ENCODE peak calls at places on chromosomes 12 and 14, in ten cellular contexts. V, E, T, C, X, N, K, J, Y and D are unnamed samples.
A peak's percentile ranks its signal among the peaks of the same experiment; 100 is the strongest.

GRCh38 chr12:42698213-42698612 is 108.7 kb upstream of the PRICKLE1 start:
- DNase-seq in V (peak; percentile 72), E (no peak), T (no peak), C (peak; percentile 51), X (peak; percentile 81), N (peak; percentile 96), K (no peak), J (no peak), Y (peak; percentile 83), D (no peak)

GRCh38 chr12:132430838-132431826 is 58.8 kb upstream of the FBRSL1 start:
- DNase-seq in V (no peak), E (no peak), T (no peak), C (no peak), X (no peak), N (no peak), K (peak; percentile 82), J (no peak), Y (no peak), D (no peak)

GRCh38 chr12:1533602-1534304 is 60.6 kb downstream of the FBXL14 start:
- DNase-seq in V (no peak), E (no peak), T (no peak), C (no peak), X (peak; percentile 30), N (peak; percentile 44), K (no peak), J (no peak), Y (peak; percentile 41), D (no peak)

GRCh38 chr12:100503228-100503628 is 29.6 kb downstream of the NR1H4 start:
- DNase-seq in V (no peak), E (no peak), T (no peak), C (no peak), X (no peak), N (no peak), K (no peak), J (no peak), Y (no peak), D (no peak)

GRCh38 chr12:34126805-34127204 is 104.5 kb downstream of the ALG10 start:
- DNase-seq in V (no peak), E (no peak), T (no peak), C (no peak), X (no peak), N (no peak), K (no peak), J (no peak), Y (no peak), D (no peak)

GRCh38 chr14:54603362-54603761 is 36.4 kb downstream of the SAMD4A start:
- DNase-seq in V (peak; percentile 57), E (no peak), T (no peak), C (no peak), X (peak; percentile 76), N (peak; percentile 85), K (no peak), J (no peak), Y (peak; percentile 30), D (no peak)

GRCh38 chr14:60861545-60862147 is 119.2 kb downstream of the TRMT5 start:
- DNase-seq in V (no peak), E (no peak), T (no peak), C (no peak), X (peak; percentile 13), N (no peak), K (no peak), J (no peak), Y (no peak), D (no peak)

GRCh38 chr12:123131879-123132402 is 18.9 kb downstream of the PITPNM2 start:
- DNase-seq in V (no peak), E (peak; percentile 53), T (no peak), C (no peak), X (no peak), N (no peak), K (no peak), J (peak; percentile 75), Y (no peak), D (peak; percentile 63)

GRCh38 chr12:64810831-64811230 is 13.6 kb upstream of the TBC1D30 start:
- DNase-seq in V (peak; percentile 52), E (no peak), T (no peak), C (no peak), X (no peak), N (peak; percentile 35), K (no peak), J (no peak), Y (no peak), D (no peak)

GRCh38 chr14:101827286-101827685 is 65.8 kb downstream of the PPP2R5C start:
- DNase-seq in V (peak; percentile 76), E (no peak), T (no peak), C (no peak), X (no peak), N (peak; percentile 16), K (no peak), J (no peak), Y (no peak), D (no peak)

GRCh38 chr12:46124132-46124847 is 133.9 kb upstream of the SCAF11 start:
- DNase-seq in V (peak; percentile 20), E (no peak), T (no peak), C (no peak), X (peak; percentile 34), N (peak; percentile 3), K (no peak), J (no peak), Y (no peak), D (no peak)

GRCh38 chr12:46126050-46126727 is 135.8 kb upstream of the SCAF11 start:
- DNase-seq in V (no peak), E (peak; percentile 23), T (no peak), C (no peak), X (no peak), N (no peak), K (no peak), J (no peak), Y (no peak), D (no peak)

DNA sequence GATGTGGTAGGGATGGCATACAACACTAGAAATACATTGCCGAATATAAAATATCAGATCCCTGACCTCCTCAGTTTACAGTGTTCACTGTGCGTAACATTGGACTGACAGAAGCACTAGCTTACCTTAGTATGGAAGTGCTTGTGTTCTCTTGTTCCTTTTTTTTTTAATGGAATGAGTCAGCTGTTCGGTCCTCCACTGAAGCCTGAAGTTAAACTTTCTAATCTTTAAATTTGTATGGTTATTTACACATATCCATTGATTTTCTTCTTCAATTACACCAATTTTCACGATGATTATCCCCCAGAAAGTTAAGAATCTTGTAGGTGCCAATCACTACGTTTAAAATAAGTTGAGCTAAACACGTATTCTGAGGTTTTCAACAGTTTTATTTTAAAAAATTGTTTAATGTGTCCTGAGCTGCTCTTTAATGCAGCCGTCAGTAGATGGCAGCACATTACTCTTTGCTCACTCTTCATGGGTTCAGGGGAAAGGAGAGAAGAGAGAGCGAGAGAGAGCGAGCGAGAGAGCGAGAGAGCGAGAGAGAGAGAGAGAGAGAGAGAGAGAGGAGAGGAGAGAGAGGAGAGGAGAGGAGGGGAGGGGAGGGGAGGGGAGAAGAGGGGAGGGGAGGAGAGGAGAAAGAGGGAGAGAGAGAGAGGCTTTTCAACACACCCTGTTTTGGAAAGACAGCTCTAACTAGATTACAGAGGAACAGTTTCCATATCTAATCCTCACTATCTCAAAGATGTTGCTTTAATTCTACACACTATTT is 134.7 kb upstream of the SCAF11 start:
- DNase-seq in V (peak; percentile 82), E (peak; percentile 35), T (no peak), C (peak; percentile 35), X (peak; percentile 93), N (peak; percentile 86), K (peak; percentile 18), J (peak; percentile 41), Y (peak; percentile 92), D (no peak)
- H3K4me3 ChIP-seq in V (peak overlapping the region; percentile 30), E (no peak overlapping the region), T (no peak overlapping the region), C (peak overlapping the region; percentile 24), X (peak overlapping the region; percentile 34), N (peak overlapping the region; percentile 25), K (no peak overlapping the region), J (no peak overlapping the region), Y (peak overlapping the region; percentile 18), D (no peak overlapping the region)

GRCh38 chr14:22386924-22387775 is 201.9 kb downstream of the DAD1 start:
- DNase-seq in V (peak; percentile 80), E (peak; percentile 66), T (no peak), C (peak; percentile 68), X (peak; percentile 87), N (peak; percentile 72), K (peak; percentile 84), J (peak; percentile 53), Y (peak; percentile 94), D (peak; percentile 76)
- H3K4me3 ChIP-seq in V (no peak overlapping the region), E (no peak overlapping the region), T (no peak overlapping the region), C (no peak overlapping the region), X (no peak overlapping the region), N (no peak overlapping the region), K (no peak overlapping the region), J (no peak overlapping the region), Y (no peak overlapping the region), D (no peak overlapping the region)

DNA sequence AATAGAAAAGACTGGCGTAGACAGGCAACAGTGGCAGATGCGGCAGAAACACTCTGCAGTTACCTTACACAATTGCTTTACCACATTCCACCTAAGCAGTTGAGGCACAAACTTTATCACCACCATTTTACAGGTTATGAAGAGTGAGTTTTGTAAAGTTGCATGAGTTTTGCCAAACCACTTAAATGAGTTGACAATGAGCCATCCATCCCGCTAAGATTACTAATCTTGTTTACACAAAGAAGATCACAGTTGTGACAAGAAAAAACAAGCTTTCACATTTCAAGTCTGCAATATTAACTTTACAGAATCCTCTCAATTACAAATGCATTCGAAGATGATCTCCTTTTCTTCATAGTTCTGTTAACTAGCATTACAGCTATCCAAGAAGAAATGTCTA is 1.8 kb downstream of the TMCC3 start:
- DNase-seq in V (peak; percentile 45), E (no peak), T (no peak), C (no peak), X (no peak), N (peak; percentile 74), K (no peak), J (no peak), Y (no peak), D (no peak)
- H3K4me3 ChIP-seq in V (peak overlapping the region; percentile 67), E (peak overlapping the region; percentile 75), T (no peak overlapping the region), C (peak overlapping the region; percentile 92), X (no peak overlapping the region), N (peak overlapping the region; percentile 63), K (no peak overlapping the region), J (peak overlapping the region; percentile 72), Y (no peak overlapping the region), D (no peak overlapping the region)

GRCh38 chr12:57235012-57235727 is 5.7 kb downstream of the SHMT2 start:
- DNase-seq in V (peak; percentile 94), E (peak; percentile 85), T (peak; percentile 81), C (peak; percentile 44), X (peak; percentile 85), N (no peak), K (peak; percentile 81), J (no peak), Y (no peak), D (no peak)

GRCh38 chr12:57237653-57237951 is 8.1 kb downstream of the SHMT2 start:
- DNase-seq in V (no peak), E (no peak), T (no peak), C (no peak), X (no peak), N (no peak), K (no peak), J (no peak), Y (no peak), D (no peak)

GRCh38 chr12:57235728-57236131 is 6.2 kb downstream of the SHMT2 start:
- DNase-seq in V (no peak), E (no peak), T (no peak), C (no peak), X (no peak), N (no peak), K (peak; percentile 52), J (no peak), Y (no peak), D (no peak)

GRCh38 chr12:57236925-57237652 is 7.6 kb downstream of the SHMT2 start:
- DNase-seq in V (no peak), E (peak; percentile 83), T (peak; percentile 71), C (no peak), X (no peak), N (no peak), K (peak; percentile 62), J (no peak), Y (no peak), D (no peak)

GRCh38 chr12:57236224-57236924 is 6.9 kb downstream of the SHMT2 start:
- DNase-seq in V (no peak), E (no peak), T (no peak), C (no peak), X (no peak), N (no peak), K (peak; percentile 85), J (no peak), Y (no peak), D (no peak)
- H3K4me3 ChIP-seq in V (no peak overlapping the region), E (peak overlapping the region; percentile 53), T (peak overlapping the region; percentile 26), C (no peak overlapping the region), X (no peak overlapping the region), N (no peak overlapping the region), K (no peak overlapping the region), J (peak overlapping the region; percentile 14), Y (no peak overlapping the region), D (peak overlapping the region; percentile 42)